ENCODE peak calls at places on chromosomes 1 and 21, in nine cellular contexts. X is KBM-7; Y is mesothelial cell of epicardium; G is CD4-positive, alpha-beta T cell; C is testis; S is M059J; R is LHCN-M2; O is anterior cingulate cortex; V is NCI-H226. J is an unnamed sample.

GRCh38 chr1:10819198-10819901 is 22.9 kb upstream of the CASZ1 start:
- DNase-seq in X (no peak), Y (no peak), G (no peak), C (no peak), S (no peak), R (no peak), O (no peak), V (no peak), J (no peak)

GRCh38 chr1:205775717-205776056 is 405 bp upstream of the RAB29 start:
- DNase-seq in X (no peak), Y (no peak), G (no peak), C (no peak), S (peak; percentile 73), R (peak; percentile 81), O (no peak), V (peak; percentile 81), J (peak; percentile 16)

GRCh38 chr1:183200451-183200850 is 14.4 kb downstream of the LAMC2 start:
- DNase-seq in X (no peak), Y (no peak), G (no peak), C (no peak), S (no peak), R (no peak), O (no peak), V (no peak), J (no peak)

GRCh38 chr1:167022384-167022783 is 33.3 kb downstream of the MAEL start:
- DNase-seq in X (no peak), Y (no peak), G (no peak), C (no peak), S (no peak), R (no peak), O (no peak), V (no peak), J (no peak)

GRCh38 chr21:35777081-35777480 is 283.2 kb downstream of the SETD4 start:
- DNase-seq in X (no peak), Y (no peak), G (no peak), C (no peak), S (no peak), R (no peak), O (no peak), V (no peak), J (no peak)

GRCh38 chr1:229452956-229453801 is 19.3 kb upstream of the ACTA1 start:
- DNase-seq in X (peak; percentile 14), Y (no peak), G (no peak), C (no peak), S (peak; percentile 42), R (peak; percentile 24), O (no peak), V (no peak), J (peak; percentile 21)

GRCh38 chr1:58152709-58153108 is 393.8 kb downstream of the OMA1 start:
- DNase-seq in X (no peak), Y (no peak), G (no peak), C (no peak), S (no peak), R (no peak), O (no peak), V (no peak), J (no peak)

GRCh38 chr1:12541274-12542137 is 76.5 kb downstream of the DHRS3 start:
- DNase-seq in X (no peak), Y (no peak), G (no peak), C (no peak), S (peak; percentile 67), R (no peak), O (no peak), V (peak; percentile 62), J (peak; percentile 29)

GRCh38 chr1:17531682-17532487 is 7.6 kb upstream of the ARHGEF10L start:
- DNase-seq in X (no peak), Y (no peak), G (no peak), C (peak; percentile 86), S (peak; percentile 81), R (no peak), O (peak; percentile 87), V (no peak), J (no peak)

GRCh38 chr1:53698381-53698980 is 40.5 kb downstream of the GLIS1 start:
- DNase-seq in X (no peak), Y (no peak), G (no peak), C (no peak), S (peak; percentile 51), R (no peak), O (no peak), V (no peak), J (no peak)

GRCh38 chr1:236673284-236673919 is 12.9 kb upstream of the ACTN2 start:
- DNase-seq in X (no peak), Y (no peak), G (no peak), C (no peak), S (peak; percentile 38), R (no peak), O (no peak), V (peak; percentile 8), J (no peak)

GRCh38 chr1:160726498-160727391 is 12.3 kb upstream of the SLAMF7 start:
- DNase-seq in X (peak; percentile 85), Y (peak; percentile 34), G (peak; percentile 51), C (peak; percentile 74), S (peak; percentile 75), R (peak; percentile 58), O (peak; percentile 26), V (peak; percentile 63), J (peak; percentile 16)

GRCh38 chr21:29299906-29300546 is 1.3 kb downstream of the BACH1 start:
- DNase-seq in X (peak; percentile 77), Y (no peak), G (no peak), C (peak; percentile 49), S (peak; percentile 99), R (peak; percentile 86), O (no peak), V (peak; percentile 20), J (peak; percentile 54)

GRCh38 chr1:209207701-209208286 is 375.7 kb upstream of the CAMK1G start:
- DNase-seq in X (peak; percentile 63), Y (peak; percentile 62), G (no peak), C (peak; percentile 81), S (peak; percentile 69), R (peak; percentile 61), O (peak; percentile 59), V (peak; percentile 3), J (peak; percentile 46)

GRCh38 chr1:200496937-200497336 is 87.1 kb upstream of the ZNF281 start:
- DNase-seq in X (no peak), Y (no peak), G (no peak), C (no peak), S (peak; percentile 17), R (peak; percentile 15), O (no peak), V (no peak), J (no peak)

GRCh38 chr1:153832293-153832692 is 57.1 kb downstream of the SLC27A3 start:
- DNase-seq in X (peak; percentile 67), Y (no peak), G (no peak), C (no peak), S (no peak), R (no peak), O (no peak), V (no peak), J (no peak)

GRCh38 chr21:36134820-36135390 is at the start of gene CBR3:
- DNase-seq in X (peak; percentile 45), Y (no peak), G (peak; percentile 62), C (peak; percentile 70), S (peak; percentile 81), R (peak; percentile 50), O (peak; percentile 40), V (peak; percentile 60), J (peak; percentile 9)

GRCh38 chr21:40245021-40245420 is 377.8 kb downstream of the PCP4 start:
- DNase-seq in X (no peak), Y (no peak), G (no peak), C (no peak), S (no peak), R (no peak), O (no peak), V (no peak), J (no peak)

GRCh38 chr1:222182641-222183040 is 365.3 kb downstream of the HHIPL2 start:
- DNase-seq in X (no peak), Y (no peak), G (no peak), C (no peak), S (peak; percentile 71), R (peak; percentile 59), O (no peak), V (no peak), J (no peak)

GRCh38 chr1:239297910-239298309 is 88.5 kb upstream of the CHRM3 start:
- DNase-seq in X (no peak), Y (no peak), G (no peak), C (no peak), S (no peak), R (no peak), O (no peak), V (no peak), J (no peak)

GRCh38 chr1:83115785-83116184 is 883.1 kb downstream of the TTLL7 start:
- DNase-seq in X (no peak), Y (no peak), G (no peak), C (no peak), S (no peak), R (no peak), O (no peak), V (no peak), J (no peak)

GRCh38 chr1:210792703-210793102 is 341.2 kb downstream of the KCNH1 start:
- DNase-seq in X (no peak), Y (no peak), G (no peak), C (no peak), S (peak; percentile 90), R (peak; percentile 88), O (no peak), V (peak; percentile 43), J (peak; percentile 69)

GRCh38 chr21:16554522-16554921 is 824.7 kb downstream of the USP25 start:
- DNase-seq in X (no peak), Y (no peak), G (no peak), C (no peak), S (no peak), R (no peak), O (no peak), V (no peak), J (no peak)

GRCh38 chr1:912740-913301 is 10.9 kb upstream of the SAMD11 start:
- DNase-seq in X (peak; percentile 53), Y (no peak), G (peak; percentile 31), C (no peak), S (no peak), R (no peak), O (no peak), V (no peak), J (peak; percentile 74)

J was measured in RCC 7860.